ENCODE peak calls at places on chromosome 19, in ten cellular contexts. Y is IMR-90, G is sigmoid colon, U is AG04450, R is GM06990, P is choroid plexus epithelial cell, J is adrenal gland, Z is foreskin fibroblast, O is AG09309, X is astrocyte of the spinal cord. W is an unnamed sample.

GRCh38 chr19:13606156-13606555 is 99.9 kb upstream of the CACNA1A start:
- DNase-seq in Y (no peak), G (no peak), U (no peak), R (no peak), P (no peak), J (no peak), Z (no peak), O (no peak), X (no peak), W (no peak)

GRCh38 chr19:12838182-12838890 is at the start of gene MAST1:
- DNase-seq in Y (no peak), G (no peak), U (no peak), R (peak), P (no peak), J (peak), Z (peak), O (no peak), X (no peak), W (no peak)

GRCh38 chr19:45442408-45442926 is 18.8 kb upstream of the ERCC1 start:
- DNase-seq in Y (no peak), G (no peak), U (no peak), R (no peak), P (no peak), J (no peak), Z (no peak), O (no peak), X (no peak), W (no peak)

GRCh38 chr19:33306191-33306590 is 3.9 kb upstream of the CEBPA start:
- DNase-seq in Y (no peak), G (no peak), U (no peak), R (no peak), P (no peak), J (no peak), Z (no peak), O (no peak), X (no peak), W (no peak)

GRCh38 chr19:27796073-27796472 is 1416.9 kb downstream of the UQCRFS1 start:
- DNase-seq in Y (no peak), G (no peak), U (no peak), R (no peak), P (no peak), J (no peak), Z (peak), O (no peak), X (no peak), W (no peak)

GRCh38 chr19:33678796-33679195 is 57.0 kb downstream of the CHST8 start:
- DNase-seq in Y (no peak), G (peak), U (no peak), R (no peak), P (no peak), J (peak), Z (no peak), O (no peak), X (no peak), W (no peak)

GRCh38 chr19:35519291-35519690 is 5.8 kb upstream of the DMKN start:
- DNase-seq in Y (peak), G (no peak), U (no peak), R (no peak), P (peak), J (no peak), Z (peak), O (peak), X (no peak), W (no peak)

GRCh38 chr19:10701955-10702307 is 692 bp downstream of the QTRT1 start:
- DNase-seq in Y (no peak), G (no peak), U (no peak), R (peak), P (no peak), J (no peak), Z (peak), O (no peak), X (no peak), W (no peak)

GRCh38 chr19:17420267-17420924 is 549 bp downstream of the MVB12A start:
- DNase-seq in Y (no peak), G (peak), U (no peak), R (no peak), P (peak), J (peak), Z (peak), O (no peak), X (peak), W (no peak)

GRCh38 chr19:14031719-14032480 is at the start of gene IL27RA:
- DNase-seq in Y (peak), G (peak), U (no peak), R (peak), P (peak), J (peak), Z (peak), O (no peak), X (peak), W (no peak)

GRCh38 chr19:54662730-54663129 is at the start of gene LILRB4:
- DNase-seq in Y (no peak), G (peak), U (no peak), R (no peak), P (no peak), J (no peak), Z (no peak), O (no peak), X (no peak), W (no peak)

GRCh38 chr19:12656899-12657571 is 9.5 kb downstream of the MAN2B1 start:
- DNase-seq in Y (no peak), G (no peak), U (no peak), R (no peak), P (no peak), J (no peak), Z (no peak), O (no peak), X (no peak), W (no peak)

GRCh38 chr19:45075215-45076028 is 856 bp downstream of the ZNF296 start:
- DNase-seq in Y (no peak), G (peak), U (no peak), R (peak), P (peak), J (peak), Z (peak), O (no peak), X (peak), W (no peak)

GRCh38 chr19:10270180-10270615 is 722 bp upstream of the ICAM1 start:
- DNase-seq in Y (no peak), G (peak), U (no peak), R (peak), P (peak), J (peak), Z (peak), O (no peak), X (no peak), W (no peak)

GRCh38 chr19:34835952-34836351 is 62.9 kb upstream of the ZNF599 start:
- DNase-seq in Y (no peak), G (no peak), U (no peak), R (no peak), P (no peak), J (no peak), Z (no peak), O (no peak), X (no peak), W (no peak)

GRCh38 chr19:3682741-3683404 is 17.4 kb downstream of the PIP5K1C start:
- DNase-seq in Y (peak), G (no peak), U (no peak), R (no peak), P (peak), J (no peak), Z (peak), O (no peak), X (peak), W (no peak)

GRCh38 chr19:359653-359925 is 15.0 kb upstream of the MIER2 start:
- DNase-seq in Y (no peak), G (no peak), U (no peak), R (no peak), P (no peak), J (no peak), Z (no peak), O (no peak), X (no peak), W (no peak)

GRCh38 chr19:17309962-17310461 is 649 bp downstream of the DDA1 start:
- DNase-seq in Y (no peak), G (no peak), U (no peak), R (no peak), P (no peak), J (no peak), Z (no peak), O (no peak), X (no peak), W (no peak)

GRCh38 chr19:23914402-23915286 is at the start of gene ZNF726:
- DNase-seq in Y (peak), G (peak), U (peak), R (peak), P (peak), J (peak), Z (peak), O (peak), X (peak), W (peak)

GRCh38 chr19:34639491-34640085 is 37.4 kb downstream of the SCGB2B2 start:
- DNase-seq in Y (peak), G (no peak), U (peak), R (no peak), P (peak), J (peak), Z (peak), O (peak), X (peak), W (peak)

GRCh38 chr19:44260343-44260681 is 626 bp downstream of the ZNF233 start:
- DNase-seq in Y (no peak), G (no peak), U (no peak), R (no peak), P (no peak), J (no peak), Z (no peak), O (no peak), X (no peak), W (no peak)

GRCh38 chr19:49154279-49154678 is 917 bp downstream of the HRC start:
- DNase-seq in Y (no peak), G (no peak), U (no peak), R (no peak), P (no peak), J (no peak), Z (no peak), O (no peak), X (no peak), W (no peak)
- H3K4me3 ChIP-seq in Y (no peak), G (no peak), U (no peak), R (no peak), P (no peak), J (no peak), Z (no peak), O (no peak), X (no peak), W (no peak)

DNA sequence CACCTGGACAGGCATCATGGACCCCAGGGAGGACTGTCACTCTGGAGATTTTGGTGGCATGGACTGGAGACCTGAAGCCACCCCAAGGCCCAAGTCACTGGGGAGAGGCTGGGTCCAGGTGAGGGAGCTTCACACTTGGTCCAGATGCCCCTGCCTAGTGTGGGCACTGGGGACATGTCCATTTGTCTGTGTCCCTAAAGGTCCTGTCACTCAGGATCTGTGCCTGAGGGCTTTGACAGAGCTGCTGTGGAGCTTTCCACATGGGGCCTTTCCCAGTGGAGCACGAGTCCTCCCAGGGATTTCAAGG is 40.5 kb upstream of the CEACAM8 start:
- DNase-seq in Y (no peak), G (no peak), U (no peak), R (no peak), P (no peak), J (no peak), Z (no peak), O (no peak), X (no peak), W (no peak)
- TF ChIP-seq CTCF in Y (no peak), G (no peak), U (no peak), R (no peak), P (no peak), J (no peak), Z (no peak), O (no peak), X (no peak), W (no peak)

GRCh38 chr19:7348587-7349230 is at the start of gene ARHGEF18:
- DNase-seq in Y (no peak), G (peak), U (no peak), R (peak), P (peak), J (no peak), Z (no peak), O (no peak), X (no peak), W (no peak)
- H3K4me3 ChIP-seq in Y (no peak), G (peak), U (no peak), R (peak), P (no peak), J (no peak), Z (no peak), O (no peak), X (no peak), W (no peak)

GRCh38 chr19:47100290-47100689 is 13.3 kb downstream of the ZC3H4 start:
- DNase-seq in Y (no peak), G (no peak), U (no peak), R (no peak), P (no peak), J (no peak), Z (no peak), O (no peak), X (no peak), W (no peak)

GRCh38 chr19:47096721-47097120 is 16.9 kb downstream of the ZC3H4 start:
- DNase-seq in Y (no peak), G (no peak), U (no peak), R (no peak), P (no peak), J (no peak), Z (no peak), O (no peak), X (no peak), W (no peak)

GRCh38 chr19:47098608-47099007 is 15.0 kb downstream of the ZC3H4 start:
- DNase-seq in Y (no peak), G (no peak), U (no peak), R (no peak), P (no peak), J (no peak), Z (no peak), O (no peak), X (no peak), W (no peak)

GRCh38 chr19:47097396-47098217 is 16.0 kb downstream of the ZC3H4 start:
- DNase-seq in Y (no peak), G (no peak), U (no peak), R (no peak), P (no peak), J (no peak), Z (no peak), O (no peak), X (no peak), W (no peak)

DNA sequence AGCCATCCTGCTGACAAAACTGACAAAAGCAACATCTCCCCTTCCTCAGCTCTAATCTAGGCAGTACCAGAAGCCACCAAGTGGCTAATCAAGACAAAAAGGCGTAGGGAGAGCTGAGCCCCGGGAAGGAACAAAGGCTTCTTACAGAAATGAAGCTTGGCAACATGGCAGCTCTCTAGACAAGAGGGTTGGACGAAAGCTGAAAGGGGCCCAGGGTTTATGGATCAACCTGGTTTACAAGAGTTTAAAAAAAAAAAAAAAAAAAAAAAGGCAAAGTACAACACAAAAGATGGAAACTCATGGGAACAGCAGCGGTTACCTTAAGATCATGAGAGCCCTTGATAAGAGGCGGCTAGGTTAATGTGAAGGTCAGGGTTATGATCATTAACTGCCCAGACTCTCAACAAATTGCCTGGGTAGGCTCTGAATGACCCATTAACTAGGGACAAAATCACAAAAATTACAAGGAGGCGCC is 14.0 kb downstream of the ZC3H4 start:
- DNase-seq in Y (no peak), G (no peak), U (no peak), R (no peak), P (no peak), J (no peak), Z (no peak), O (no peak), X (no peak), W (no peak)
- TF ChIP-seq CTCF in Y (no peak), G (no peak), U (no peak), R (no peak), P (no peak), J (no peak), Z (no peak), O (no peak), X (no peak), W (no peak)

DNA sequence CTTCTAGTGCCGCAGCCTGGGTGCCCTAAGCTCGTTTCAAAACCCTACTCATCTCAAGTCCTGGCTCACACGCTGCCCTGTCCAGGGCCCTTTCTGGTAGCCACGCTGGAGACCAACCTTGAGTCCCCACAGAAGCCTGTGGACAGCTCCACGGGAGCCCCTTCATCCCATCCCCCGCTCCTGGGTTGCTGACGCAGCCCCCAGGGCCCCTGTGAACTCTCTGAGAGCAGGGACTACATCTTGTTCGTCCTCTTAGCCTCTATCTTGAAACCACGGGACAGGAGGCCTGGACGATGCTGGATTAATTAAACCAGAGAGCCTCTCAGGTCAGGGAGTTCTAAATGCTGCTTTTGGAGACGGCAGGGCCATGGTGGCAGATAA is 7.4 kb downstream of the MLLT1 start:
- DNase-seq in Y (no peak), G (no peak), U (no peak), R (no peak), P (no peak), J (no peak), Z (no peak), O (no peak), X (peak), W (no peak)
- H3K4me3 ChIP-seq in Y (no peak), G (peak), U (peak), R (no peak), P (peak), J (no peak), Z (peak), O (no peak), X (no peak), W (peak)

GRCh38 chr19:56837892-56838679 is 2.4 kb downstream of the PEG3 start:
- DNase-seq in Y (no peak), G (peak), U (no peak), R (no peak), P (peak), J (peak), Z (peak), O (no peak), X (peak), W (no peak)
- TF ChIP-seq CTCF in Y (no peak), G (peak), U (no peak), R (no peak), P (peak), J (peak), Z (no peak), O (no peak), X (no peak), W (no peak)

DNA sequence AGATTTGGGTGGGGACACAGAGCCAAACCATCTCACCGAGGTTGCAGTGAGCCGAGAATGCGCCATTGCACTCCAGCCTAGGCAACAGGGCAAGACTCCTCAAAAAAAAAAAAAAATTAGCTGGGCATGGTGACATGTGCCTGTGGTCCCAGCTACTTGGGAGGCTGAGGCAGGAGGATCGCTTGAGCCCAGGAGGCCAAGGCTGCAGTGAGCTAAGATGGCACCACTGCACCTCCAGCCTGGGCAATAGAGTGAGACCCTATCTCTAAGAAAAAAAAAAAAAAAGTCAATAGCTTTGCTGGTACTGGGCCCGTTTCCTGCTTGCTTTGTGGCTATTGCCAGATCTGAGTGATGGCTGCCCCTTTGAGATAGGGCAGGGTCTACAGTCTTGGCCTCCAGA is 13.1 kb downstream of the ACP7 start:
- DNase-seq in Y (no peak), G (no peak), U (no peak), R (no peak), P (no peak), J (no peak), Z (no peak), O (no peak), X (no peak), W (no peak)
- H3K4me3 ChIP-seq in Y (no peak), G (no peak), U (no peak), R (no peak), P (no peak), J (no peak), Z (no peak), O (no peak), X (no peak), W (no peak)

GRCh38 chr19:52336117-52336811 is at the start of gene ZNF610:
- DNase-seq in Y (peak), G (peak), U (peak), R (peak), P (peak), J (peak), Z (peak), O (peak), X (peak), W (peak)
- TF ChIP-seq CTCF in Y (no peak), G (no peak), U (no peak), R (no peak), P (no peak), J (no peak), Z (no peak), O (no peak), X (no peak), W (no peak)

DNA sequence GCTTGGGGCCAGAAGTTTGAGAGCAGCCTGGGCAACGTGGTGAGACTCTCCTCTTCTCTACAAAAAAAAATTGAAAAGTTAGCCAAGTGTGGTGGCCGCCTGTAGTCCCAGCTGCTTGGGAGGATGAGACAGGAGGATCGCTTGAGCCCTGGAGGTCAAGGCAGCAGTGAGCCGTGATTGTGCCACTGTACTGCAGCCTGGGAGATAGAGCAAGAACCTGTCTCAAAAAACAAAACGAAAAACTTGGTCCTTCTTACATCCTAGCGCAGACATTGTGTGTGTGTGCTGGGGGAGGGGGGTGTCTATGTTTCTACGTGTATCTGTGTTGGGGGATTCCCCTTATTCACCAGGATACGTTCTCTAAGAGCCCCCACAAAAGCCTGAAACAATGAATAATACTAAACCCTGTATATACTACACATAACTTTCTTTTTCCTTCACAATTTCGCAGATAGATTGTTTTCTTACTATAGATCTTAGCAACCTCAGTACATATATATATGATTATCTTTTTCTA is 7.9 kb downstream of the AXL start:
- DNase-seq in Y (no peak), G (no peak), U (no peak), R (no peak), P (no peak), J (no peak), Z (no peak), O (no peak), X (no peak), W (no peak)
- H3K4me3 ChIP-seq in Y (no peak), G (peak), U (peak), R (no peak), P (peak), J (peak), Z (peak), O (peak), X (no peak), W (peak)

W was measured in AG04449.